ENCODE peak calls at places on chromosomes 12 and 14, in seven cellular contexts. One of them, this sample, is unnamed. For H3K4me1, the result is how much of the 10 kb centered on the place peaks cover.

GRCh38 chr12:85920324-85920947 is 46.3 kb downstream of the NTS start:
- DNase-seq in HCT116: peak
- DNase-seq in ovary: no peak
- DNase-seq in suprapubic skin: no peak
- DNase-seq in heart left ventricle: no peak
- DNase-seq in prostate gland: no peak
- DNase-seq in upper lobe of left lung: no peak
- DNase-seq in this sample: no peak

GRCh38 chr12:52020539-52021336 is 14.0 kb downstream of the TAMALIN start:
- DNase-seq in HCT116: no peak
- DNase-seq in ovary: no peak
- DNase-seq in suprapubic skin: peak
- DNase-seq in heart left ventricle: peak
- DNase-seq in prostate gland: no peak
- DNase-seq in upper lobe of left lung: peak
- DNase-seq in this sample: no peak

GRCh38 chr12:92065018-92065499 is 80.6 kb downstream of the BTG1 start:
- DNase-seq in HCT116: no peak
- DNase-seq in ovary: no peak
- DNase-seq in suprapubic skin: no peak
- DNase-seq in heart left ventricle: no peak
- DNase-seq in prostate gland: peak
- DNase-seq in upper lobe of left lung: peak
- DNase-seq in this sample: no peak

GRCh38 chr14:99030436-99030835 is 241.6 kb downstream of the BCL11B start:
- DNase-seq in HCT116: no peak
- DNase-seq in ovary: no peak
- DNase-seq in suprapubic skin: peak
- DNase-seq in heart left ventricle: no peak
- DNase-seq in prostate gland: no peak
- DNase-seq in upper lobe of left lung: no peak
- DNase-seq in this sample: no peak

GRCh38 chr12:51055060-51055459 is 6.9 kb downstream of the LETMD1 start:
- DNase-seq in HCT116: no peak
- DNase-seq in ovary: no peak
- DNase-seq in suprapubic skin: no peak
- DNase-seq in heart left ventricle: no peak
- DNase-seq in prostate gland: no peak
- DNase-seq in upper lobe of left lung: no peak
- DNase-seq in this sample: no peak

GRCh38 chr12:43029971-43030370 is 440.4 kb upstream of the PRICKLE1 start:
- DNase-seq in HCT116: no peak
- DNase-seq in ovary: no peak
- DNase-seq in suprapubic skin: no peak
- DNase-seq in heart left ventricle: no peak
- DNase-seq in prostate gland: no peak
- DNase-seq in upper lobe of left lung: no peak
- DNase-seq in this sample: no peak

GRCh38 chr14:72948481-72949138 is 22.3 kb downstream of the DCAF4 start:
- DNase-seq in HCT116: peak
- DNase-seq in ovary: peak
- DNase-seq in suprapubic skin: no peak
- DNase-seq in heart left ventricle: peak
- DNase-seq in prostate gland: peak
- DNase-seq in upper lobe of left lung: peak
- DNase-seq in this sample: peak

GRCh38 chr12:106893451-106893850 is 62.3 kb upstream of the TMEM263 start:
- DNase-seq in HCT116: no peak
- DNase-seq in ovary: no peak
- DNase-seq in suprapubic skin: no peak
- DNase-seq in heart left ventricle: no peak
- DNase-seq in prostate gland: no peak
- DNase-seq in upper lobe of left lung: no peak
- DNase-seq in this sample: no peak

GRCh38 chr14:100840286-100840685 is 14.4 kb downstream of the MEG3 start:
- DNase-seq in HCT116: no peak
- DNase-seq in ovary: no peak
- DNase-seq in suprapubic skin: no peak
- DNase-seq in heart left ventricle: no peak
- DNase-seq in prostate gland: no peak
- DNase-seq in upper lobe of left lung: no peak
- DNase-seq in this sample: no peak

GRCh38 chr14:68392393-68393085 is 400.3 kb downstream of the ZFP36L1 start:
- DNase-seq in HCT116: no peak
- DNase-seq in ovary: peak
- DNase-seq in suprapubic skin: peak
- DNase-seq in heart left ventricle: peak
- DNase-seq in prostate gland: peak
- DNase-seq in upper lobe of left lung: peak
- DNase-seq in this sample: peak

GRCh38 chr14:24131549-24131966 is 1.1 kb downstream of the FITM1 start:
- DNase-seq in HCT116: no peak
- DNase-seq in ovary: no peak
- DNase-seq in suprapubic skin: no peak
- DNase-seq in heart left ventricle: peak
- DNase-seq in prostate gland: no peak
- DNase-seq in upper lobe of left lung: no peak
- DNase-seq in this sample: no peak

GRCh38 chr12:42372154-42372791 is 46.3 kb downstream of the PPHLN1 start:
- DNase-seq in HCT116: peak
- DNase-seq in ovary: no peak
- DNase-seq in suprapubic skin: no peak
- DNase-seq in heart left ventricle: no peak
- DNase-seq in prostate gland: no peak
- DNase-seq in upper lobe of left lung: no peak
- DNase-seq in this sample: peak

GRCh38 chr14:99632410-99633035 is 12.4 kb upstream of the HHIPL1 start:
- DNase-seq in HCT116: no peak
- DNase-seq in ovary: no peak
- DNase-seq in suprapubic skin: no peak
- DNase-seq in heart left ventricle: no peak
- DNase-seq in prostate gland: no peak
- DNase-seq in upper lobe of left lung: no peak
- DNase-seq in this sample: no peak

GRCh38 chr12:114679942-114680341 is 4.0 kb downstream of the TBX3 start:
- DNase-seq in HCT116: no peak
- DNase-seq in ovary: no peak
- DNase-seq in suprapubic skin: no peak
- DNase-seq in heart left ventricle: no peak
- DNase-seq in prostate gland: no peak
- DNase-seq in upper lobe of left lung: no peak
- DNase-seq in this sample: no peak

GRCh38 chr14:94164685-94165431 is 9.3 kb upstream of the PPP4R4 start:
- DNase-seq in HCT116: no peak
- DNase-seq in ovary: no peak
- DNase-seq in suprapubic skin: no peak
- DNase-seq in heart left ventricle: no peak
- DNase-seq in prostate gland: no peak
- DNase-seq in upper lobe of left lung: no peak
- DNase-seq in this sample: no peak

GRCh38 chr12:106204312-106204711 is 43.5 kb downstream of the CKAP4 start:
- DNase-seq in HCT116: no peak
- DNase-seq in ovary: no peak
- DNase-seq in suprapubic skin: no peak
- DNase-seq in heart left ventricle: no peak
- DNase-seq in prostate gland: no peak
- DNase-seq in upper lobe of left lung: no peak
- DNase-seq in this sample: no peak

GRCh38 chr12:118120579-118121363 is 15.2 kb upstream of the PEBP1 start:
- DNase-seq in HCT116: no peak
- DNase-seq in ovary: peak
- DNase-seq in suprapubic skin: peak
- DNase-seq in heart left ventricle: peak
- DNase-seq in prostate gland: peak
- DNase-seq in upper lobe of left lung: peak
- DNase-seq in this sample: peak

GRCh38 chr14:40685764-40686163 is 920.9 kb upstream of the LRFN5 start:
- DNase-seq in HCT116: no peak
- DNase-seq in ovary: no peak
- DNase-seq in suprapubic skin: no peak
- DNase-seq in heart left ventricle: no peak
- DNase-seq in prostate gland: no peak
- DNase-seq in upper lobe of left lung: no peak
- DNase-seq in this sample: no peak

GRCh38 chr12:38921025-38921677 is 15.8 kb upstream of the CPNE8 start:
- DNase-seq in HCT116: peak
- DNase-seq in ovary: no peak
- DNase-seq in suprapubic skin: no peak
- DNase-seq in heart left ventricle: peak
- DNase-seq in prostate gland: peak
- DNase-seq in upper lobe of left lung: peak
- DNase-seq in this sample: peak

GRCh38 chr12:131010376-131011131 is 56.8 kb downstream of the ADGRD1 start:
- DNase-seq in HCT116: no peak
- DNase-seq in ovary: no peak
- DNase-seq in suprapubic skin: peak
- DNase-seq in heart left ventricle: no peak
- DNase-seq in prostate gland: no peak
- DNase-seq in upper lobe of left lung: no peak
- DNase-seq in this sample: no peak

GRCh38 chr12:110860833-110861291 is 14.1 kb downstream of the CCDC63 start:
- DNase-seq in HCT116: no peak
- DNase-seq in ovary: no peak
- DNase-seq in suprapubic skin: no peak
- DNase-seq in heart left ventricle: no peak
- DNase-seq in prostate gland: no peak
- DNase-seq in upper lobe of left lung: no peak
- DNase-seq in this sample: no peak

GRCh38 chr12:106773286-106773685 is 1.2 kb upstream of the RIC8B start:
- DNase-seq in HCT116: no peak
- DNase-seq in ovary: peak
- DNase-seq in suprapubic skin: no peak
- DNase-seq in heart left ventricle: no peak
- DNase-seq in prostate gland: no peak
- DNase-seq in upper lobe of left lung: no peak
- DNase-seq in this sample: no peak

GRCh38 chr12:51246254-51246853 is 7.7 kb downstream of the DAZAP2 start:
- DNase-seq in HCT116: no peak
- DNase-seq in ovary: no peak
- DNase-seq in suprapubic skin: no peak
- DNase-seq in heart left ventricle: no peak
- DNase-seq in prostate gland: no peak
- DNase-seq in upper lobe of left lung: peak
- DNase-seq in this sample: no peak

GRCh38 chr12:127711108-127711507 is 555.9 kb upstream of the TMEM132C start:
- DNase-seq in HCT116: no peak
- DNase-seq in ovary: no peak
- DNase-seq in suprapubic skin: no peak
- DNase-seq in heart left ventricle: no peak
- DNase-seq in prostate gland: no peak
- DNase-seq in upper lobe of left lung: no peak
- DNase-seq in this sample: no peak
- TF ChIP-seq CTCF in HCT116: peak
- TF ChIP-seq CTCF in ovary: no peak
- TF ChIP-seq CTCF in suprapubic skin: no peak
- TF ChIP-seq CTCF in heart left ventricle: no peak
- TF ChIP-seq CTCF in prostate gland: no peak
- TF ChIP-seq CTCF in upper lobe of left lung: no peak
- TF ChIP-seq CTCF in this sample: no peak

DNA sequence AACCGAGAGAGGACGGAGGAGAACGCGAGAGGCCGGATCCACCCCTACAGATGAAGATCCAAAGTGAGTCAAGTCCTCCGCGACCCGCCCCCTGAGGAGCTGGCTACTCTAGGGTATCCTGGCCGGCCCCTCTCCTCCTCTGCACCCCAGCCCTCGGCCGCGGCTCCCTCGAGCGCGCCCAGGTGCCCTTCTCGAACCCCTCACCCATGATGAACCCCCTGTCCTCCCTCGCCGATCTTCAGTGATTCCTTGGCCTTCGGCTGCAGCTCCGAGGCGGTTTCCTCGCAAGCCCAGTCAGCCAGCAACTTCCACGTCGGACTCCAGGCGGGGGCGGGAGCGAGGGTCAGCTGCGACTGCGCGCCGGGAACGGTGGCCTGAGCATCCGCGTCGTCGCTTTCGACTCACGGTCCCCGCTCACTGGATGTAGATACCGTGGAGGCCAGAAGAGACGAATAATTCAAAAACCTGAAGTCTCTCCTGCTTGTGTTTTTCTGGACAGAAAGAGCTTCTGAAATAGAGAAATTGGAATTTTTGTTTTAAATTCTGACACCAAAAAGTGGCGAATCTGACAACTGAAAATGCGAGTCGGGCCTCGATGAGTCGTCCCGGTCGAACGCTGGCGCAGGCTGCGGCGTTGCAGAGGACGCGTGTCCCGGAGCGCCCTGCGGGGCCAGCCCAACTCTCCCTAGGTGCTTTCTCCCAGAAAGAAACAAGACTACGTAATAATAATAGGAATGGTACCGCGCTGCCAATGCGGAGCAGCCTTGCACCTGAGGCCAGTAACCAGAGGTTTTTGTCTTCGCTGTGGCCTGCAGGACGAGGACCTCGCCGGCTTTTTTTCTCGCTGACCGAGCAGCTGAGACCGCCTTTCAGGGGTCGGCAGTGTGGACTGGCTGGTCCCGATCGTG is at the start of gene ARL1:
- DNase-seq in HCT116: peak
- DNase-seq in ovary: peak
- DNase-seq in suprapubic skin: peak
- DNase-seq in heart left ventricle: peak
- DNase-seq in prostate gland: peak
- DNase-seq in upper lobe of left lung: peak
- DNase-seq in this sample: peak
- TF ChIP-seq POLR2A in HCT116: peak
- TF ChIP-seq POLR2A in ovary: peak
- TF ChIP-seq POLR2A in suprapubic skin: peak
- TF ChIP-seq POLR2A in heart left ventricle: no peak
- TF ChIP-seq POLR2A in prostate gland: peak
- TF ChIP-seq POLR2A in upper lobe of left lung: peak
- TF ChIP-seq POLR2A in this sample: peak

GRCh38 chr14:95302667-95303066 is 17.0 kb downstream of the CLMN start:
- DNase-seq in HCT116: no peak
- DNase-seq in ovary: no peak
- DNase-seq in suprapubic skin: no peak
- DNase-seq in heart left ventricle: no peak
- DNase-seq in prostate gland: no peak
- DNase-seq in upper lobe of left lung: no peak
- DNase-seq in this sample: no peak
- H3K4me1 ChIP-seq in HCT116: under half
- H3K4me1 ChIP-seq in ovary: under half
- H3K4me1 ChIP-seq in suprapubic skin: under half
- H3K4me1 ChIP-seq in heart left ventricle: under half
- H3K4me1 ChIP-seq in prostate gland: under half
- H3K4me1 ChIP-seq in upper lobe of left lung: under half
- H3K4me1 ChIP-seq in this sample: under half

DNA sequence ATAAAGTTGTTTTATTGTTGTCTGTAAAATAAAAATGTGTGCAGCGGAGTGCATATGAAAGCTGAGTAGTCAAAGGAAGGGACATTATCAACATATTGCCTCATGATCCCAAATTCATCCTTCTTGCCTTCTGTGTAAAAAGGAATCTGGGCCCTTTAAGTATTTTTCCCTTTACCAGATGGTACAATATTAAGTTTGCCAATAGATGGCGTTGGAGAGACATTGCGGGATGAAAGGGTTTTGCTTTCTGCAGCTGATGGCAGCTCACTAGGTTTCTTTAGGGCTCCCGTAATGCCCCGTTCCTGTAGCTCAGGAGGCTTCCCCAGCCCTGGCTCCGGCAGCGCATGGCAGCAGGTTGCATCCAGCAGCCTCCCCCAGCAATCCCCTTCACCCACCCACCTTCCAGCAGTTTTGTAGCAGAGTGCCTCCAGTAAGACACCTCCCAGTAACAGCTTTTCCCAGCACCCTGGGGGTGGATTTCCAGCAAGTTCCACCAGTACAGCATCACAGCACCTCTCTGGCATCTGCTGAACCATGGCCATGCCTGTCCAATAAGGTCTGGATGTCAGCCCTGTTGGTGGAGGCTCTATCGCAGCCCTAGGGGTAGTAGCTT is 354.4 kb downstream of the MED13L start:
- DNase-seq in HCT116: no peak
- DNase-seq in ovary: no peak
- DNase-seq in suprapubic skin: no peak
- DNase-seq in heart left ventricle: no peak
- DNase-seq in prostate gland: no peak
- DNase-seq in upper lobe of left lung: no peak
- DNase-seq in this sample: no peak
- TF ChIP-seq CTCF in HCT116: peak
- TF ChIP-seq CTCF in ovary: no peak
- TF ChIP-seq CTCF in suprapubic skin: no peak
- TF ChIP-seq CTCF in heart left ventricle: no peak
- TF ChIP-seq CTCF in prostate gland: no peak
- TF ChIP-seq CTCF in upper lobe of left lung: no peak
- TF ChIP-seq CTCF in this sample: no peak

This sample was measured in tibial nerve.